ENCODE peak calls at places on chromosomes 5 and 9, in five cellular contexts. G is mesenchymal stem cell, I is H9, T is H1, Y is trophoblast cell. S is an unnamed sample.

GRCh38 chr5:8436919-8437318 is 568.0 kb downstream of the MTRR start:
- DNase-seq in T (no peak), Y (no peak), G (no peak), I (no peak), S (peak; percentile 46)

GRCh38 chr5:39186722-39187539 is 32.4 kb downstream of the FYB1 start:
- DNase-seq in T (no peak), Y (no peak), G (no peak), I (no peak), S (no peak)

GRCh38 chr5:96562614-96563013 is 99.6 kb upstream of the CAST start:
- DNase-seq in T (no peak), I (no peak), Y (no peak), G (no peak), S (no peak)

GRCh38 chr9:122386316-122386872 is 15.6 kb downstream of the PTGS1 start:
- DNase-seq in G (no peak), I (no peak), T (no peak), Y (no peak), S (no peak)

GRCh38 chr5:107673368-107674136 is 2.8 kb upstream of the EFNA5 start:
- DNase-seq in T (peak; percentile 75), Y (peak; percentile 93), G (peak; percentile 90), I (peak; percentile 91), S (peak; percentile 82)

GRCh38 chr9:137069508-137070071 is 767 bp downstream of the SAPCD2 start:
- DNase-seq in Y (no peak), I (no peak), T (no peak), G (no peak), S (no peak)

GRCh38 chr9:88236531-88237453 is 98.5 kb upstream of the SPATA31C2 start:
- DNase-seq in I (no peak), Y (no peak), G (no peak), T (no peak), S (no peak)

GRCh38 chr5:127916875-127917573 is 166.5 kb upstream of the SLC12A2 start:
- DNase-seq in T (no peak), G (peak; percentile 10), Y (no peak), I (no peak), S (no peak)

GRCh38 chr5:40521108-40521785 is 158.5 kb upstream of the PTGER4 start:
- DNase-seq in T (no peak), G (no peak), Y (no peak), I (no peak), S (no peak)

GRCh38 chr9:130183133-130183762 is 11.0 kb downstream of the NCS1 start:
- DNase-seq in Y (peak; percentile 33), G (peak; percentile 82), T (no peak), I (no peak), S (no peak)

GRCh38 chr5:173328896-173329369 is 719 bp upstream of the STC2 start:
- DNase-seq in Y (peak; percentile 98), I (peak; percentile 79), G (peak; percentile 91), T (no peak), S (no peak)

GRCh38 chr9:16387382-16387781 is 483.1 kb downstream of the BNC2 start:
- DNase-seq in T (no peak), Y (no peak), I (no peak), G (no peak), S (no peak)

GRCh38 chr5:176773408-176774035 is 36.8 kb upstream of the UNC5A start:
- DNase-seq in T (no peak), I (peak; percentile 23), G (no peak), Y (no peak), S (no peak)

GRCh38 chr9:133048595-133048994 is 13.2 kb upstream of the CEL start:
- DNase-seq in G (peak; percentile 29), I (peak; percentile 52), T (no peak), Y (no peak), S (no peak)

GRCh38 chr9:21936161-21936560 is 58.0 kb downstream of the CDKN2A start:
- DNase-seq in G (no peak), T (no peak), I (no peak), Y (peak; percentile 8), S (no peak)

GRCh38 chr5:156475182-156475830 is 148.3 kb downstream of the SGCD start:
- DNase-seq in I (no peak), T (no peak), G (no peak), Y (no peak), S (no peak)

GRCh38 chr9:132141948-132142594 is 19.8 kb upstream of the NTNG2 start:
- DNase-seq in G (peak; percentile 5), Y (no peak), I (no peak), T (no peak), S (no peak)

GRCh38 chr9:14213504-14213903 is 100.4 kb downstream of the NFIB start:
- DNase-seq in Y (no peak), T (no peak), I (no peak), G (no peak), S (no peak)

GRCh38 chr9:110028281-110029075 is 179.5 kb downstream of the C9orf152 start:
- DNase-seq in Y (no peak), G (peak; percentile 34), I (no peak), T (no peak), S (no peak)

GRCh38 chr9:107228648-107229047 is 54.4 kb upstream of the RAD23B start:
- DNase-seq in T (no peak), I (no peak), Y (no peak), G (no peak), S (no peak)

GRCh38 chr5:92337772-92338234 is 954.7 kb upstream of the ARRDC3 start:
- DNase-seq in I (no peak), G (peak; percentile 2), T (no peak), Y (peak; percentile 1), S (no peak)

GRCh38 chr5:132725745-132726144 is 11.6 kb downstream of the KIF3A start:
- DNase-seq in G (no peak), I (no peak), Y (no peak), T (no peak), S (no peak)

GRCh38 chr5:36457511-36458260 is 148.7 kb upstream of the SLC1A3 start:
- DNase-seq in G (no peak), T (no peak), I (no peak), Y (no peak), S (no peak)

GRCh38 chr5:92633821-92634220 is 947.2 kb downstream of the NR2F1-AS1 start:
- DNase-seq in G (peak; percentile 47), Y (no peak), I (no peak), T (no peak), S (no peak)

GRCh38 chr5:91207248-91207647 is 175.9 kb downstream of the ARRDC3 start:
- DNase-seq in T (no peak), I (no peak), Y (no peak), G (no peak), S (no peak)

GRCh38 chr5:14238272-14238671 is 95.1 kb downstream of the TRIO start:
- DNase-seq in G (no peak), T (no peak), Y (no peak), I (no peak), S (no peak)

GRCh38 chr9:98081477-98082219 is 25.1 kb downstream of the NANS start:
- DNase-seq in G (peak; percentile 46), I (no peak), T (no peak), Y (peak; percentile 94), S (no peak)

GRCh38 chr9:134365791-134366222 is 39.6 kb downstream of the RXRA start:
- DNase-seq in Y (no peak), I (peak; percentile 41), G (no peak), T (no peak), S (peak; percentile 17)

GRCh38 chr9:117134826-117135411 is 279.9 kb downstream of the ASTN2 start:
- DNase-seq in T (no peak), Y (no peak), I (no peak), G (no peak), S (no peak)

DNA sequence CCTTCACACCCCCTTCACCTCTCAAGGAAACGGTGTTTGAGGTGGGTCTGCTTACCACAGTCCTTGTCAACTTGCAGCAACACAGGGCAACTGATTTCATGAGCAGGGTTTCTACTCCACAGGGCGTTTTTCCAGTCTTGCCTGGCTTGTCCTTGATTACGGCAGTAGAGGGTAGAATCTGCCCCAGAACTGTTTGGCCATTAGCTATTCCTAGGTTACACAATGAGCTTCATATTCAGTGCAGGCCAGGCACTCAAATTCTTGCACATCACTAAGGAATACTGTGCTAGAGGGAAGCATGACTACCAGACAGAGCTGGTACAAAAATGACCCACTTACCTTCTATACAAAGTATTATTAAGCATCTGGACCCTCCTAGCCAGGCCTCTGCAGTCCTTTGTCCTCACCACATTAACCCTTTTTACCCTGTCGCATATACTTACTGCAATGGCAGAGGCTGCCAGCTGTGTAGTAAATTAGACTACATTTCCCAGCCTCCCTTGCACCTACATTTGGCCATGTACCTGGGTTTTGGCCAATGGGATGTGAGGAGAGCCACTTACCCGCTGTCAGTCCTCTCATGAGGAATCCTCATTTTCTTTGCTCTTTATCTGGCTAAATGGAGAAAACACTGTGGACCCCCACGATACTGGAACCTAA is 218.8 kb downstream of the GLIS3 start:
- DNase-seq in I (peak; percentile 51), G (no peak), T (no peak), Y (no peak), S (no peak)
- H3K18ac ChIP-seq in I (no peak overlapping the region), G (peak overlapping the region; percentile 58), T (no peak overlapping the region), Y (no peak overlapping the region), S (no peak overlapping the region)

GRCh38 chr9:120966005-120966369 is 39.4 kb upstream of the TRAF1 start:
- DNase-seq in I (no peak), T (no peak), Y (no peak), G (no peak), S (no peak)
- H3K9me3 ChIP-seq in I (no peaks in the 10 kb centered on the region), T (no peaks in the 10 kb centered on the region), Y (no peaks in the 10 kb centered on the region), G (no peaks in the 10 kb centered on the region), S (no peaks in the 10 kb centered on the region)

DNA sequence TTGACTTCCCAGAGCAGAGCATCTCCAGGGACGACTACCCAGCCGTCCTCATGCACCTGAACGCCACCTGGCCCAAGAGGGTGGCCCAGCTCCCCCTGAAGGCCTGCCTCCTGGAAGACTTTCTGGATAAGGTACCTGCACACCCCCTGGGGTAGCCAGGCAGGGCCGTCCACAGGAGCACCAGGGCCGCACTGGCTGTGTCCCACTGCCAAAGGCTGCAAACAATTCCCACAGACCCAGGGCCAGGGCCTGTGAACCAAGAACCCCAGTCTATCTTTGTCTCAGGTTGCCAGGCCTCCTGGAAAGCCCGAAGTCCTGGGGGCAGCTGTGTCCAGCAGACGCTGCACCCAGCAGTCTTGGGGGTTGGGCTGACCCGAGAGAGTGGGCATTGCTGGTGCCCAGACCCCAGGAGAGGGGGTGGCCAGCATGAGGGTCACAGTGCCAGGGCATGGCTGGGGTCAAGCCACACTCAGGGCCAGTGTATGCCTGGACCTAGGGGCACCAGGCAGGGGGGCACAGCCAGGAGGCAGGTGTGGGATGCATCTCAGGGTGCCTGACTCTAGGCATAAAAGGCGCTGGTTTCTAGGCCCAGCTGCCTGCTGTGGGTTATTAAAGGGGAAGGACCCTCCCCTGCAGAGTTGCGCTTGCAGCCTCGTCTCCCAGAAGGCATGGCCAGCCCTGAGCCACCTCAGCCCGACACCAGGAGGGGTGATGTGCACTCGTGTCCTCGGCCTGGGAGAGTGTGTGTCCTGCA is 17.7 kb downstream of the SLC6A18 start:
- DNase-seq in T (no peak), I (no peak), G (no peak), Y (no peak), S (no peak)
- H2BK12ac ChIP-seq in T (peak overlapping the region; percentile 60), I (no peak overlapping the region), G (no peak overlapping the region), Y (no peak overlapping the region), S (no peak overlapping the region)

DNA sequence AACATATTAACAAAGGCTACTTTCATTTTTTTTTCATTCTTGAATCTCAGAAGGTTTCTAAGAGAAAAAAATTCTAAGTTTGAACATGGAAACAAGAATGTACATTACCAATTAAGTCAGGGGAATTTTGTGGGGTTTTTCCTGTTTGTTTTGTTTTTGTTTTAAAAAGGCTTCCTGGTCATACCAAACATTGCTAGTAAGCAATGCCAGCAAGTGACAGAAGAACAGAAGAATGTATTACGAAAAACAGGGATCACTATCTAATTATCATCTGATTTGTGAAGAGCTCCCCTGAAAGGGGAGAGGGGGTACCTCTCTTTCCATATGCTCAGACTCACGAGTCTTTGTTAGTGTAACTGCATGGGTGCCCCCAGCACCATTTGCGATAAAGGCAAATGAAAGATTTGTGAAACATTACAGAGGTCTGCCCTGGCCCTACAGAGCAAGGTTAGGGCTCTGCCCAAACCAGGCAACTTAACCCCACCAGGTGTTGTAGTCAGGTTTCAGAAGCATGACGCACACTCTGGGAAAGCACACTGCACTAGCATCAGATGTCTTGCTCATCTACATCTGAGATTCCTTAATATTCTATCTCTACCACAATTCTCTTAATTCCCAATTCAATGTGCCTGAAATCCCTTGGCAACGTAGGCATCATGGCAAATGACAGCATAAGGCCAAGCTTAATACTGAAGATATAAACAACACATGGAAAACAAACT is 268.2 kb downstream of the MLLT3 start:
- DNase-seq in Y (peak; percentile 82), I (no peak), T (no peak), G (peak; percentile 38), S (no peak)
- H3K18ac ChIP-seq in Y (no peak overlapping the region), I (no peak overlapping the region), T (no peak overlapping the region), G (no peak overlapping the region), S (no peak overlapping the region)